ENCODE peak calls at places on chromosomes 13 and 19, in six cellular contexts. K, Q, S, L, I and Z are unnamed samples.

GRCh38 chr13:27583645-27584044 is 36.7 kb downstream of the LNX2 start:
- DNase-seq in K (no peak), I (no peak), L (no peak), Q (peak), S (no peak), Z (no peak)

GRCh38 chr13:109369357-109370052 is 416.9 kb downstream of the IRS2 start:
- DNase-seq in L (no peak), Q (no peak), K (no peak), S (no peak), I (no peak), Z (no peak)

GRCh38 chr13:109859898-109860297 is 73.5 kb upstream of the IRS2 start:
- DNase-seq in L (no peak), Q (no peak), K (no peak), S (peak), I (no peak), Z (no peak)

GRCh38 chr13:35630551-35631275 is 154.2 kb upstream of the MAB21L1 start:
- DNase-seq in K (no peak), Q (peak), L (peak), S (peak), I (no peak), Z (peak)

GRCh38 chr13:99331881-99332293 is 24.7 kb upstream of the GPR183 start:
- DNase-seq in S (no peak), L (no peak), Q (no peak), K (no peak), I (no peak), Z (no peak)

GRCh38 chr13:58004761-58005160 is 373.2 kb downstream of the PCDH17 start:
- DNase-seq in I (no peak), Q (no peak), K (no peak), L (no peak), S (no peak), Z (no peak)

GRCh38 chr13:74575729-74576125 is 441.5 kb upstream of the KLF12 start:
- DNase-seq in S (no peak), K (no peak), L (peak), I (no peak), Q (peak), Z (peak)

GRCh38 chr19:45016388-45017314 is 15.4 kb downstream of the RELB start:
- DNase-seq in S (peak), K (no peak), L (peak), Q (peak), I (peak), Z (peak)

GRCh38 chr19:2429917-2430570 is 2.7 kb upstream of the TIMM13 start:
- DNase-seq in K (no peak), S (no peak), Q (no peak), I (no peak), L (no peak), Z (no peak)

GRCh38 chr19:55088543-55089265 is 13.0 kb downstream of the EPS8L1 start:
- DNase-seq in S (peak), K (no peak), L (peak), I (peak), Q (peak), Z (peak)

GRCh38 chr19:17409990-17410389 is 4.6 kb upstream of the BST2 start:
- DNase-seq in S (no peak), Q (peak), L (no peak), I (no peak), K (no peak), Z (no peak)

GRCh38 chr19:41430907-41431306 is 3.7 kb upstream of the B3GNT8 start:
- DNase-seq in K (no peak), I (no peak), L (no peak), S (no peak), Q (no peak), Z (no peak)

GRCh38 chr19:18386543-18387251 is 739 bp downstream of the GDF15 start:
- DNase-seq in Q (peak), S (no peak), K (no peak), L (no peak), I (no peak), Z (no peak)

GRCh38 chr13:77979721-77980377 is 61.2 kb upstream of the EDNRB start:
- DNase-seq in S (no peak), I (no peak), L (no peak), K (no peak), Q (peak), Z (no peak)

GRCh38 chr19:49368711-49369358 is 5.2 kb downstream of the DKKL1 start:
- DNase-seq in L (no peak), K (no peak), S (peak), I (no peak), Q (no peak), Z (no peak)

GRCh38 chr13:22801402-22802003 is 379.3 kb upstream of the SGCG start:
- DNase-seq in K (no peak), L (no peak), Q (no peak), I (no peak), S (peak), Z (no peak)

GRCh38 chr13:60454425-60454824 is 57.4 kb downstream of the TDRD3 start:
- DNase-seq in L (no peak), Q (no peak), S (no peak), K (no peak), I (no peak), Z (no peak)

GRCh38 chr13:25276748-25277147 is 10.5 kb downstream of the MTMR6 start:
- DNase-seq in S (no peak), Q (no peak), I (no peak), L (peak), K (no peak), Z (no peak)

GRCh38 chr19:54418930-54419800 is 3.9 kb downstream of the TTYH1 start:
- DNase-seq in I (no peak), K (no peak), Q (no peak), L (no peak), S (no peak), Z (no peak)

GRCh38 chr13:61728468-61728867 is 312.8 kb upstream of the PCDH20 start:
- DNase-seq in I (no peak), K (peak), Q (no peak), S (no peak), L (no peak), Z (no peak)

GRCh38 chr13:40974460-40975407 is 44.4 kb downstream of the ELF1 start:
- DNase-seq in K (no peak), I (no peak), L (peak), Q (peak), S (peak), Z (no peak)

GRCh38 chr13:74771964-74772363 is 637.8 kb upstream of the KLF12 start:
- DNase-seq in S (no peak), K (no peak), L (no peak), I (no peak), Q (peak), Z (no peak)

GRCh38 chr13:78993792-78994191 is 334.8 kb upstream of the OBI1 start:
- DNase-seq in I (no peak), S (no peak), L (no peak), Q (no peak), K (no peak), Z (no peak)